ENCODE peak calls at places on chromosomes 12 and 14, in seven cellular contexts. S is K562, A is HCT116, U is HepG2, L is H1, G is SK-N-SH, W is GM12878. P is an unnamed sample.

GRCh38 chr14:51368721-51369163 is 128.7 kb downstream of the TMX1 start:
- DNase-seq in S (no peak), A (no peak), U (no peak), L (no peak), G (no peak), W (no peak), P (no peak)

GRCh38 chr12:124995200-124995961 is 1.9 kb downstream of the BRI3BP start:
- DNase-seq in S (peak), A (no peak), U (no peak), L (no peak), G (no peak), W (peak), P (no peak)

GRCh38 chr12:27595231-27595642 is 71.2 kb downstream of the PPFIBP1 start:
- DNase-seq in S (no peak), A (no peak), U (peak), L (no peak), G (peak), W (no peak), P (no peak)

GRCh38 chr12:59113831-59114273 is 193.5 kb upstream of the LRIG3 start:
- DNase-seq in S (peak), A (peak), U (peak), L (peak), G (peak), W (peak), P (peak)

GRCh38 chr14:48584031-48584430 is 908.6 kb upstream of the MDGA2 start:
- DNase-seq in S (no peak), A (no peak), U (no peak), L (no peak), G (no peak), W (no peak), P (no peak)

GRCh38 chr12:24947541-24948451 is 1.1 kb downstream of the BCAT1 start:
- DNase-seq in S (no peak), A (no peak), U (no peak), L (no peak), G (no peak), W (no peak), P (no peak)

GRCh38 chr12:76284816-76285750 is 63.1 kb downstream of the BBS10 start:
- DNase-seq in S (no peak), A (no peak), U (peak), L (no peak), G (no peak), W (no peak), P (no peak)

GRCh38 chr12:4997939-4998338 is 45.7 kb upstream of the KCNA5 start:
- DNase-seq in S (no peak), A (no peak), U (no peak), L (no peak), G (no peak), W (no peak), P (peak)

GRCh38 chr12:63802012-63802608 is 22.4 kb downstream of the RXYLT1 start:
- DNase-seq in S (peak), A (no peak), U (no peak), L (no peak), G (peak), W (no peak), P (no peak)

GRCh38 chr14:54830650-54831049 is 72.0 kb downstream of the GCH1 start:
- DNase-seq in S (no peak), A (no peak), U (no peak), L (no peak), G (no peak), W (no peak), P (no peak)

GRCh38 chr12:41932470-41932991 is 212.1 kb downstream of the GXYLT1 start:
- DNase-seq in S (peak), A (no peak), U (no peak), L (no peak), G (peak), W (no peak), P (no peak)

GRCh38 chr14:95156765-95157194 is 549 bp downstream of the DICER1 start:
- DNase-seq in S (peak), A (no peak), U (peak), L (no peak), G (no peak), W (no peak), P (no peak)

GRCh38 chr14:85566603-85567002 is 36.7 kb downstream of the FLRT2 start:
- DNase-seq in S (no peak), A (no peak), U (no peak), L (no peak), G (no peak), W (no peak), P (peak)

GRCh38 chr14:94681300-94682060 is 69.3 kb downstream of the SERPINA3 start:
- DNase-seq in S (peak), A (peak), U (peak), L (no peak), G (peak), W (no peak), P (no peak)

GRCh38 chr14:21096889-21097615 is 1.4 kb downstream of the ZNF219 start:
- DNase-seq in S (no peak), A (no peak), U (no peak), L (no peak), G (peak), W (no peak), P (no peak)

GRCh38 chr14:99262977-99263448 is 9.0 kb downstream of the BCL11B start:
- DNase-seq in S (no peak), A (no peak), U (no peak), L (no peak), G (no peak), W (no peak), P (no peak)

GRCh38 chr14:71527807-71528206 is 404.4 kb upstream of the RGS6 start:
- DNase-seq in S (no peak), A (no peak), U (no peak), L (no peak), G (no peak), W (no peak), P (no peak)

GRCh38 chr12:1618489-1618888 is 10.5 kb upstream of the WNT5B start:
- DNase-seq in S (peak), A (no peak), U (no peak), L (no peak), G (no peak), W (no peak), P (no peak)

GRCh38 chr14:103078860-103079587 is 5.0 kb upstream of the LBHD2 start:
- DNase-seq in S (no peak), A (no peak), U (no peak), L (no peak), G (no peak), W (no peak), P (no peak)

GRCh38 chr12:52387859-52388258 is 2.4 kb upstream of the KRT84 start:
- DNase-seq in S (no peak), A (no peak), U (no peak), L (no peak), G (no peak), W (no peak), P (no peak)

GRCh38 chr12:68189766-68190700 is 30.5 kb upstream of the IFNG start:
- DNase-seq in S (no peak), A (peak), U (no peak), L (no peak), G (no peak), W (no peak), P (no peak)

GRCh38 chr14:55092326-55092725 is 36.7 kb upstream of the LGALS3 start:
- DNase-seq in S (no peak), A (no peak), U (no peak), L (no peak), G (peak), W (no peak), P (no peak)

GRCh38 chr14:29111554-29111953 is 345.0 kb downstream of the FOXG1 start:
- DNase-seq in S (no peak), A (no peak), U (no peak), L (no peak), G (no peak), W (no peak), P (no peak)

GRCh38 chr14:58697266-58697926 is 59.6 kb downstream of the DACT1 start:
- DNase-seq in S (no peak), A (no peak), U (no peak), L (peak), G (no peak), W (no peak), P (no peak)

GRCh38 chr14:65933400-65934068 is 521.0 kb downstream of the FUT8 start:
- DNase-seq in S (no peak), A (no peak), U (no peak), L (no peak), G (no peak), W (no peak), P (no peak)

GRCh38 chr12:93191956-93192355 is 185.8 kb upstream of the NUDT4 start:
- DNase-seq in S (no peak), A (no peak), U (no peak), L (no peak), G (no peak), W (no peak), P (no peak)

GRCh38 chr12:51399893-51400292 is 8.7 kb upstream of the GALNT6 start:
- DNase-seq in S (no peak), A (no peak), U (peak), L (no peak), G (no peak), W (no peak), P (no peak)

GRCh38 chr14:80618751-80619329 is 322.7 kb downstream of the CEP128 start:
- DNase-seq in S (no peak), A (no peak), U (no peak), L (no peak), G (no peak), W (no peak), P (no peak)

GRCh38 chr14:100523131-100523530 is 64.1 kb downstream of the BEGAIN start:
- DNase-seq in S (no peak), A (no peak), U (no peak), L (no peak), G (no peak), W (no peak), P (no peak)

GRCh38 chr14:39431416-39432178 is 636 bp downstream of the FBXO33 start:
- DNase-seq in S (peak), A (peak), U (peak), L (no peak), G (peak), W (no peak), P (no peak)

GRCh38 chr12:1882405-1882804 is 36.0 kb downstream of the CACNA2D4 start:
- DNase-seq in S (no peak), A (no peak), U (no peak), L (no peak), G (peak), W (no peak), P (no peak)

GRCh38 chr14:104333903-104334811 is 195.8 kb downstream of the KIF26A start:
- DNase-seq in S (no peak), A (no peak), U (no peak), L (no peak), G (no peak), W (no peak), P (no peak)

GRCh38 chr14:69877492-69877891 is 1.7 kb upstream of the SMOC1 start:
- DNase-seq in S (peak), A (peak), U (no peak), L (no peak), G (peak), W (no peak), P (peak)

GRCh38 chr12:34599530-34600513 is 577.5 kb downstream of the ALG10 start:
- DNase-seq in S (no peak), A (no peak), U (no peak), L (no peak), G (peak), W (no peak), P (no peak)

GRCh38 chr14:53127832-53128231 is 25.3 kb downstream of the DDHD1 start:
- DNase-seq in S (no peak), A (no peak), U (no peak), L (no peak), G (no peak), W (no peak), P (no peak)

GRCh38 chr12:127943481-127944210 is 323.3 kb upstream of the TMEM132C start:
- DNase-seq in S (no peak), A (no peak), U (no peak), L (no peak), G (no peak), W (no peak), P (no peak)

GRCh38 chr12:107329569-107330324 is 236.4 kb upstream of the CRY1 start:
- DNase-seq in S (no peak), A (no peak), U (no peak), L (no peak), G (no peak), W (no peak), P (no peak)

GRCh38 chr12:107331471-107331870 is 238.1 kb upstream of the CRY1 start:
- DNase-seq in S (no peak), A (no peak), U (no peak), L (no peak), G (no peak), W (no peak), P (no peak)

GRCh38 chr12:107332726-107333125 is 239.4 kb upstream of the CRY1 start:
- DNase-seq in S (no peak), A (no peak), U (no peak), L (no peak), G (no peak), W (no peak), P (no peak)

GRCh38 chr12:107331912-107332311 is 238.6 kb upstream of the CRY1 start:
- DNase-seq in S (no peak), A (no peak), U (no peak), L (no peak), G (no peak), W (no peak), P (no peak)

DNA sequence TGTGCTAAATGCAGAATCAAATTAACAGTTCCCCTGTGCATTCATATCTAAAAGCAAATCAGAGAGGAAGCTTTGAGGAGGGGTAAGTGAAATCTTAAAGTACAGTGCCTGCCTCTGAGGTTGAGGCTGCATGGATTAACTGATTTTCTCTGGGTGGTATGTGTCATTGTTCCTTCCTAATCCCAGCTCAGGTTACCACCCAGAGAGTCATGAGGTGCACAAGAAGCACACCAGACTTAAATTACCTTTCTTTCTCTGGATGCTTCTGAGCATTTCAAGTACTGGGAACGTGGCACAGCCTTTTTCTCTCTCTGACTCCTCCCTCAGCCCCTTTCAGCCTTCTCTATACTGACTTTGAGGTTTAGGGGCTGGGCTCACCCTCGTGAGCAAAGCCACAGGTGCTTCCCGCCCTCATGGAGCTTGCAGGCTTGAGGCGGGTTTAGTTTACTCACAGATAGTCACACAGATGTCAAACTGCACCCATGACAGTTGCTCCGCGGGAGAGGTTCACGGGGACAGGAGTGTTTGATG is 237.6 kb upstream of the CRY1 start:
- DNase-seq in S (no peak), A (no peak), U (no peak), L (no peak), G (no peak), W (no peak), P (no peak)
- TF ChIP-seq SIN3A in S (no peak), A (no peak), U (no peak), L (no peak), G (no peak), W (no peak), P (no peak)

GRCh38 chr12:11954181-11954580 is 116.6 kb upstream of the BCL2L14 start:
- DNase-seq in S (no peak), A (no peak), U (no peak), L (no peak), G (no peak), W (no peak), P (no peak)
- TF ChIP-seq SIN3A in S (no peak), A (no peak), U (no peak), L (no peak), G (no peak), W (no peak), P (no peak)

GRCh38 chr14:101985957-101986356 is 21.6 kb downstream of the DYNC1H1 start:
- DNase-seq in S (no peak), A (no peak), U (no peak), L (no peak), G (no peak), W (no peak), P (no peak)

GRCh38 chr14:101988377-101988776 is 24.0 kb downstream of the DYNC1H1 start:
- DNase-seq in S (no peak), A (no peak), U (no peak), L (no peak), G (no peak), W (no peak), P (no peak)

GRCh38 chr14:101986953-101987352 is 22.6 kb downstream of the DYNC1H1 start:
- DNase-seq in S (no peak), A (no peak), U (no peak), L (no peak), G (no peak), W (no peak), P (no peak)

GRCh38 chr14:101992708-101993107 is 28.3 kb downstream of the DYNC1H1 start:
- DNase-seq in S (no peak), A (no peak), U (no peak), L (no peak), G (no peak), W (peak), P (no peak)

DNA sequence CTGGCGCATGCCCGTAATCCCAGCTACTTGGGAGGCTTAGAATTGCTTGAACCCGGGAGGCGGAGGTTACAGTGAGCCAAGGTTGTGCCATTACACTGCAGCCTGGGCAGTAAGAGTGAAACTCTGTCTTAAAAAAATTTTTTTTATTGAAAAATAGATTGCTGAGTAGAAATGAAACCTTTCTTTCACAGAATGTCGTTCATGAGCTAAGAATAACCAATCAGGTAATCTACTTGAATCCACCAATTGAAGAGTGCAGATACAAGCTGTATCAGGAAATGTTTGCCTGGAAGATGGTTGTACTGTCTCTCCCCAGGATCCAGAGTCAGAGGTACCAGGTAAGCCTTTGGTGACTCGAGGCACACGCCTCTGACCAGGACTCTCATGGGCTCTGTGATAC is 27.0 kb downstream of the DYNC1H1 start:
- DNase-seq in S (no peak), A (no peak), U (no peak), L (no peak), G (no peak), W (peak), P (no peak)
- TF ChIP-seq SIN3A in S (no peak), A (no peak), U (no peak), L (no peak), G (no peak), W (no peak), P (no peak)

GRCh38 chr14:75783602-75784313 is 122.7 kb downstream of the TTLL5 start:
- DNase-seq in S (no peak), A (no peak), U (no peak), L (no peak), G (no peak), W (no peak), P (no peak)
- TF ChIP-seq SIN3A in S (no peak), A (no peak), U (no peak), L (no peak), G (no peak), W (no peak), P (no peak)

DNA sequence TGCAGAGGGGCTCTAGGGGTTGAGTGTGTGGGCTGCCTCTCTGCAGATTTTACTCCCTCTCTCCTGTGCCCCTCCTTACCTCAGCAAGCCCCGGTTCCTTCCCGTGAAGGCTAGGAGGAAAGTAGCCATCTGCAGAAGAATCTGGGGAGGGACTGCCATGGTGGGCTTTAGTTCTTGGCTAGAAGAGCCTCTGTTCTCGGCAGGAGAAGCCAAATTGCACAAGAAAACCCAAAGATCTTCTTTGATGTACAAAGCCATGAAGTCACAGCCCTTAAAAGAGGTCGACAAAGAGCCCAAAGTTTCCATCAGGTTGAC is 23.5 kb downstream of the CKAP4 start:
- DNase-seq in S (no peak), A (no peak), U (no peak), L (no peak), G (no peak), W (no peak), P (no peak)
- TF ChIP-seq SIN3A in S (no peak), A (no peak), U (no peak), L (no peak), G (no peak), W (no peak), P (no peak)

GRCh38 chr12:13165578-13166120 is 30.9 kb upstream of the EMP1 start:
- DNase-seq in S (no peak), A (peak), U (no peak), L (no peak), G (no peak), W (no peak), P (no peak)
- TF ChIP-seq SIN3A in S (no peak), A (no peak), U (no peak), L (no peak), G (no peak), W (no peak), P (no peak)

GRCh38 chr14:93331375-93332031 is 1.3 kb downstream of the BTBD7 start:
- DNase-seq in S (no peak), A (no peak), U (no peak), L (no peak), G (no peak), W (no peak), P (no peak)

GRCh38 chr14:93332853-93333630 is at the start of gene BTBD7:
- DNase-seq in S (peak), A (peak), U (peak), L (peak), G (peak), W (peak), P (peak)

GRCh38 chr14:93333631-93334095 is 827 bp upstream of the BTBD7 start:
- DNase-seq in S (no peak), A (no peak), U (no peak), L (no peak), G (no peak), W (no peak), P (no peak)

GRCh38 chr14:93330609-93331000 is 2.2 kb downstream of the BTBD7 start:
- DNase-seq in S (no peak), A (no peak), U (no peak), L (no peak), G (no peak), W (no peak), P (no peak)

DNA sequence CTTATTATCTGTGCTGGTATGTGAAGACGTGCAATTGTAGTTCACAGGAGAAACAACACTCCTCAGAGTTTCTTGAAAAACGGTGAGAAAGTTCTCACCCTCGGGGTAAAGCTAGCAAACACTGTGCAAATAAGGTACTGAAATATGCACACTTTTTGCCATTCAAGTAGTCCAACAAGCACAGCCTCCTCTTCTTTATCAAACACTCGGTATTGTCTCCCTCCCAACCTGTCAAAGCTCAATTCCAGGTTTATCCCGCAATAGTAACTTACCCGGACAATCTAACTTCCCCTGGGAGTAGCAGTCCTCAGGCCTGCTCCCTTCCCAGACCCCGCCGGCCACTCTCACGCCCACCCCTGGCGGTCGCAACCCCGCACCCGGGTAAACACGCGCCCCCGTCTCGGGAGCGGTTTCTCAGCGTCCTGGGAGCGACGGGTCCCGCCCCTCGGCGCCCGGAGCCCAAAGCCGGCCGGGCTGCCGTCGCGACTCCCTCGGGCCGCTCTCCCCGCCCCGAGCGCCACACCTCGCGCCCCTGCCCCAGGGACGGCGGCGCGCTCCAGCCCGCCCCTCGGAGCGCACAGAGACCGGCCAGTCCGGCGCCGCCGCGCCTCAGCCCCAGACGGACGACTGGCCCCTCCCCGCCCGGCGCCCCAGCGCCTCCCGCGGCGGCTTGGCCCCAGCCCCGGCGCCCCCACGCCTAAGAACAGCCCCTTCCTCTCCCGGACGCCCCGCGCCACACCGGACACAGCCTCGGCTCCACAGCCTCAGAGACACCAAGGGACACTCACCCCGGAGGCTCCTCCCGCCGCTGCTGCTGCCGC is 594 bp downstream of the BTBD7 start:
- DNase-seq in S (peak), A (no peak), U (peak), L (no peak), G (peak), W (no peak), P (no peak)
- TF ChIP-seq SIN3A in S (no peak), A (no peak), U (no peak), L (peak), G (no peak), W (no peak), P (no peak)